ENCODE peak calls at places on chromosomes 6 and 20, in seven cellular contexts. Y is effector memory CD4-positive, alpha-beta T cell; U is left ventricle myocardium inferior; X is activated naive CD4-positive, alpha-beta T cell; J is HS-5; I is NCI-H2081; H is hippocampal formation. Q is an unnamed sample.

GRCh38 chr6:152952045-152952444 is 30.8 kb downstream of the FBXO5 start:
- DNase-seq in I (no peak), X (no peak), Y (no peak), H (no peak), U (no peak), J (peak), Q (no peak)

GRCh38 chr6:12522347-12522746 is 194.2 kb upstream of the PHACTR1 start:
- DNase-seq in H (no peak), J (no peak), U (no peak), I (no peak), X (no peak), Y (no peak), Q (no peak)

GRCh38 chr6:42702200-42702599 is 20.2 kb downstream of the PRPH2 start:
- DNase-seq in Y (no peak), J (peak), I (no peak), U (no peak), X (no peak), H (no peak), Q (peak)

GRCh38 chr6:135250234-135250633 is 69.1 kb downstream of the MYB start:
- DNase-seq in H (no peak), U (no peak), X (no peak), I (no peak), J (no peak), Y (no peak), Q (no peak)

GRCh38 chr6:5516036-5516435 is 254.7 kb downstream of the FARS2 start:
- DNase-seq in I (no peak), X (no peak), Y (no peak), H (no peak), J (no peak), U (no peak), Q (peak)

GRCh38 chr6:157246048-157246630 is 77.2 kb downstream of the TMEM242 start:
- DNase-seq in X (no peak), I (no peak), Y (no peak), J (no peak), U (no peak), H (no peak), Q (no peak)

GRCh38 chr6:154403803-154404202 is 47.2 kb upstream of the IPCEF1 start:
- DNase-seq in Y (no peak), J (no peak), U (no peak), H (no peak), X (no peak), I (peak), Q (peak)

GRCh38 chr6:164105705-164106104 is 691.2 kb downstream of the QKI start:
- DNase-seq in I (no peak), U (no peak), Y (no peak), J (no peak), H (no peak), X (no peak), Q (no peak)

GRCh38 chr6:142035890-142036289 is 96.8 kb upstream of the GJE1 start:
- DNase-seq in Y (no peak), J (no peak), I (no peak), X (no peak), H (no peak), U (no peak), Q (peak)

GRCh38 chr6:121847806-121848522 is 412.5 kb downstream of the GJA1 start:
- DNase-seq in X (no peak), U (no peak), Y (no peak), I (no peak), H (peak), J (no peak), Q (no peak)

GRCh38 chr6:135939216-135939610 is 87.7 kb downstream of the PDE7B start:
- DNase-seq in H (peak), U (no peak), X (no peak), I (no peak), Y (no peak), J (no peak), Q (no peak)

GRCh38 chr6:26383624-26384417 is 913 bp downstream of the BTN2A2 start:
- DNase-seq in H (no peak), X (no peak), I (no peak), J (no peak), U (no peak), Y (peak), Q (peak)

GRCh38 chr20:1182136-1182535 is 2.6 kb downstream of the TMEM74B start:
- DNase-seq in X (no peak), Y (no peak), U (no peak), I (no peak), H (no peak), J (no peak), Q (no peak)

GRCh38 chr6:3919130-3919628 is 70.0 kb downstream of the FAM50B start:
- DNase-seq in J (peak), U (peak), X (no peak), I (peak), H (no peak), Y (no peak), Q (no peak)

GRCh38 chr6:10418361-10418861 is 3.5 kb upstream of the TFAP2A start:
- DNase-seq in I (no peak), Y (no peak), U (no peak), H (no peak), X (no peak), J (no peak), Q (no peak)

GRCh38 chr20:32017711-32018251 is 7.5 kb downstream of the CCM2L start:
- DNase-seq in U (no peak), I (peak), Y (peak), H (no peak), X (peak), J (no peak), Q (peak)

GRCh38 chr6:33960345-33961313 is 156.8 kb upstream of the MLN start:
- DNase-seq in J (no peak), Y (no peak), X (no peak), I (no peak), H (no peak), U (no peak), Q (no peak)

GRCh38 chr6:17725083-17725482 is 18.4 kb upstream of the NUP153 start:
- DNase-seq in J (no peak), Y (no peak), X (no peak), I (peak), H (no peak), U (peak), Q (no peak)